ENCODE peak calls at places on chromosomes 4 and X, in nine cellular contexts. N is GM12892; T is glutamatergic neuron; A is endothelial cell; V is C1 segment of cervical spinal cord; H is nephron progenitor cell; K is stimulated activated CD4-positive, alpha-beta T cell treated with anti-CD3 and anti-CD28 coated beads, Interleukin-12 subunit alpha, Interleukin-12 subunit beta, amount 100 ng/mL, for 4 hours; Q is progenitor cell of endocrine pancreas; P is fibroblast of pulmonary artery. U is an unnamed sample.

GRCh38 chr4:146646601-146647000 is 7.9 kb downstream of the POU4F2 start:
- DNase-seq in K (no peak), H (no peak), Q (no peak), P (no peak), V (no peak), N (no peak), T (no peak), A (no peak), U (no peak)

GRCh38 chr4:98529970-98530569 is 128.3 kb downstream of the TSPAN5 start:
- DNase-seq in H (no peak), P (no peak), N (no peak), T (no peak), K (no peak), V (no peak), A (no peak), Q (no peak), U (no peak)

GRCh38 chr4:17469931-17470674 is 41.8 kb downstream of the QDPR start:
- DNase-seq in V (no peak), A (no peak), K (no peak), N (no peak), H (no peak), Q (no peak), T (no peak), P (peak), U (peak)

GRCh38 chr4:143531773-143532491 is 18.4 kb downstream of the SMARCA5 start:
- DNase-seq in N (no peak), Q (no peak), T (no peak), P (peak), A (no peak), K (no peak), H (no peak), V (no peak), U (peak)

GRCh38 chr4:94803181-94803580 is 45.4 kb downstream of the BMPR1B start:
- DNase-seq in V (no peak), P (peak), N (no peak), A (no peak), K (no peak), H (no peak), Q (no peak), T (no peak), U (peak)

GRCh38 chr4:42397635-42398447 is 553 bp downstream of the SHISA3 start:
- DNase-seq in K (no peak), N (peak), T (peak), V (no peak), H (peak), P (peak), Q (no peak), A (peak), U (peak)

GRCh38 chr4:55183926-55184599 is 58.7 kb upstream of the KDR start:
- DNase-seq in H (no peak), K (no peak), A (no peak), T (no peak), V (no peak), N (no peak), Q (no peak), P (peak), U (peak)

GRCh38 chrX:130343411-130343810 is 3.7 kb downstream of the SLC25A14 start:
- DNase-seq in N (no peak), V (no peak), Q (no peak), K (no peak), P (peak), T (no peak), A (no peak), H (no peak), U (peak)

GRCh38 chrX:56764153-56764974 is 35.3 kb downstream of the NBDY start:
- DNase-seq in H (peak), Q (no peak), T (peak), K (peak), V (no peak), N (no peak), A (peak), P (peak), U (peak)

GRCh38 chr4:32207456-32207855 is 1487.3 kb downstream of the PCDH7 start:
- DNase-seq in K (no peak), P (no peak), N (no peak), T (no peak), H (no peak), V (no peak), A (no peak), Q (no peak), U (no peak)

GRCh38 chr4:162272215-162272614 is 108.4 kb upstream of the FSTL5 start:
- DNase-seq in N (no peak), T (no peak), V (no peak), K (no peak), A (no peak), P (no peak), Q (no peak), H (no peak), U (no peak)

GRCh38 chrX:123976671-123977316 is 15.3 kb downstream of the STAG2 start:
- DNase-seq in P (peak), V (no peak), Q (no peak), A (no peak), H (no peak), T (no peak), K (no peak), N (no peak), U (peak)

GRCh38 chr4:77697860-77698599 is 92.4 kb downstream of the CXCL13 start:
- DNase-seq in N (no peak), H (peak), P (peak), Q (no peak), A (peak), T (no peak), K (no peak), V (peak), U (peak)

GRCh38 chr4:2350982-2351381 is 67.5 kb downstream of the ZFYVE28 start:
- DNase-seq in P (no peak), A (no peak), V (no peak), K (no peak), N (no peak), H (no peak), T (no peak), Q (no peak), U (no peak)

GRCh38 chr4:7769936-7770674 is 169.6 kb downstream of the AFAP1 start:
- DNase-seq in A (peak), K (no peak), V (no peak), N (no peak), P (peak), H (no peak), T (no peak), Q (no peak), U (peak)

GRCh38 chr4:40908297-40908696 is 158.5 kb downstream of the NSUN7 start:
- DNase-seq in Q (no peak), K (no peak), V (no peak), A (no peak), N (no peak), P (no peak), T (no peak), H (no peak), U (no peak)

GRCh38 chr4:166941629-166942028 is 292.7 kb downstream of the SPOCK3 start:
- DNase-seq in V (no peak), N (no peak), A (no peak), K (no peak), P (no peak), H (no peak), Q (no peak), T (no peak), U (no peak)

GRCh38 chrX:34768290-34768689 is 111.2 kb upstream of the TMEM47 start:
- DNase-seq in K (no peak), P (no peak), Q (no peak), T (no peak), V (no peak), A (no peak), H (no peak), N (no peak), U (no peak)

GRCh38 chr4:80963051-80963450 is 67.5 kb upstream of the BMP3 start:
- DNase-seq in A (no peak), N (no peak), H (no peak), P (no peak), T (no peak), V (no peak), Q (no peak), K (no peak), U (peak)

GRCh38 chrX:45847966-45848365 is 647.3 kb upstream of the DIPK2B start:
- DNase-seq in K (no peak), P (no peak), T (no peak), V (no peak), H (no peak), N (no peak), Q (no peak), A (no peak), U (peak)

GRCh38 chrX:30530591-30530990 is 47.0 kb downstream of the TASL start:
- DNase-seq in H (no peak), A (no peak), T (no peak), K (no peak), P (peak), Q (no peak), V (no peak), N (no peak), U (peak)

GRCh38 chrX:37686979-37687378 is 1.4 kb downstream of the XK start:
- DNase-seq in V (no peak), H (no peak), A (no peak), T (no peak), P (no peak), Q (no peak), K (no peak), N (no peak), U (no peak)

GRCh38 chr4:12595489-12595888 is 888.7 kb downstream of the RAB28 start:
- DNase-seq in N (no peak), A (no peak), T (no peak), H (no peak), K (no peak), Q (no peak), V (no peak), P (no peak), U (no peak)

GRCh38 chr4:156052116-156052515 is 98.5 kb upstream of the CTSO start:
- DNase-seq in A (no peak), N (no peak), Q (no peak), K (no peak), P (no peak), H (no peak), T (no peak), V (no peak), U (no peak)

GRCh38 chrX:46034868-46035267 is 510.4 kb downstream of the ZNF674 start:
- DNase-seq in A (no peak), T (no peak), H (no peak), K (no peak), N (no peak), Q (no peak), V (no peak), P (no peak), U (no peak)

GRCh38 chr4:109754093-109754857 is 24.4 kb upstream of the PLA2G12A start:
- DNase-seq in H (no peak), K (no peak), V (no peak), P (no peak), N (no peak), A (no peak), T (no peak), Q (no peak), U (no peak)

U was measured in fibroblast of lung.